ENCODE peak calls at places on chromosomes 12 and 14, in nine cellular contexts. One of them, this sample, is unnamed.

GRCh38 chr14:65927871-65928270 is 515.3 kb downstream of the FUT8 start:
- DNase-seq in right lobe of liver: no peak
- DNase-seq in endothelial cell of umbilical vein: no peak
- DNase-seq in K562: no peak
- DNase-seq in GM12878: no peak
- DNase-seq in A549: no peak
- DNase-seq in H1: no peak
- DNase-seq in ovary: no peak
- DNase-seq in heart left ventricle: no peak
- DNase-seq in this sample: no peak

GRCh38 chr12:5013206-5013830 is 30.4 kb upstream of the KCNA5 start:
- DNase-seq in right lobe of liver: no peak
- DNase-seq in endothelial cell of umbilical vein: no peak
- DNase-seq in K562: no peak
- DNase-seq in GM12878: no peak
- DNase-seq in A549: no peak
- DNase-seq in H1: no peak
- DNase-seq in ovary: no peak
- DNase-seq in heart left ventricle: no peak
- DNase-seq in this sample: no peak

GRCh38 chr12:70692681-70693288 is 55.6 kb upstream of the PTPRB start:
- DNase-seq in right lobe of liver: no peak
- DNase-seq in endothelial cell of umbilical vein: peak
- DNase-seq in K562: peak
- DNase-seq in GM12878: no peak
- DNase-seq in A549: peak
- DNase-seq in H1: no peak
- DNase-seq in ovary: no peak
- DNase-seq in heart left ventricle: no peak
- DNase-seq in this sample: no peak

GRCh38 chr12:68356060-68356748 is 24.0 kb upstream of the MDM1 start:
- DNase-seq in right lobe of liver: no peak
- DNase-seq in endothelial cell of umbilical vein: no peak
- DNase-seq in K562: no peak
- DNase-seq in GM12878: no peak
- DNase-seq in A549: no peak
- DNase-seq in H1: no peak
- DNase-seq in ovary: no peak
- DNase-seq in heart left ventricle: no peak
- DNase-seq in this sample: no peak

GRCh38 chr14:70640938-70641547 is 673 bp upstream of the TTC9 start:
- DNase-seq in right lobe of liver: no peak
- DNase-seq in endothelial cell of umbilical vein: peak
- DNase-seq in K562: no peak
- DNase-seq in GM12878: peak
- DNase-seq in A549: peak
- DNase-seq in H1: no peak
- DNase-seq in ovary: no peak
- DNase-seq in heart left ventricle: peak
- DNase-seq in this sample: no peak

GRCh38 chr12:52920937-52921336 is 16.1 kb upstream of the KRT8 start:
- DNase-seq in right lobe of liver: no peak
- DNase-seq in endothelial cell of umbilical vein: no peak
- DNase-seq in K562: no peak
- DNase-seq in GM12878: no peak
- DNase-seq in A549: peak
- DNase-seq in H1: no peak
- DNase-seq in ovary: no peak
- DNase-seq in heart left ventricle: no peak
- DNase-seq in this sample: no peak

GRCh38 chr12:122836027-122836921 is 1.0 kb downstream of the HIP1R start:
- DNase-seq in right lobe of liver: peak
- DNase-seq in endothelial cell of umbilical vein: peak
- DNase-seq in K562: peak
- DNase-seq in GM12878: peak
- DNase-seq in A549: no peak
- DNase-seq in H1: no peak
- DNase-seq in ovary: no peak
- DNase-seq in heart left ventricle: no peak
- DNase-seq in this sample: no peak

GRCh38 chr14:75069811-75070145 is 337 bp downstream of the ZC2HC1C start:
- DNase-seq in right lobe of liver: no peak
- DNase-seq in endothelial cell of umbilical vein: no peak
- DNase-seq in K562: no peak
- DNase-seq in GM12878: no peak
- DNase-seq in A549: no peak
- DNase-seq in H1: no peak
- DNase-seq in ovary: no peak
- DNase-seq in heart left ventricle: no peak
- DNase-seq in this sample: no peak

GRCh38 chr12:55818140-55818728 is 393 bp downstream of the ORMDL2 start:
- DNase-seq in right lobe of liver: no peak
- DNase-seq in endothelial cell of umbilical vein: no peak
- DNase-seq in K562: peak
- DNase-seq in GM12878: no peak
- DNase-seq in A549: no peak
- DNase-seq in H1: no peak
- DNase-seq in ovary: no peak
- DNase-seq in heart left ventricle: no peak
- DNase-seq in this sample: no peak

GRCh38 chr12:26287666-26288408 is 92.5 kb downstream of the SSPN start:
- DNase-seq in right lobe of liver: no peak
- DNase-seq in endothelial cell of umbilical vein: no peak
- DNase-seq in K562: no peak
- DNase-seq in GM12878: no peak
- DNase-seq in A549: no peak
- DNase-seq in H1: no peak
- DNase-seq in ovary: no peak
- DNase-seq in heart left ventricle: peak
- DNase-seq in this sample: no peak

DNA sequence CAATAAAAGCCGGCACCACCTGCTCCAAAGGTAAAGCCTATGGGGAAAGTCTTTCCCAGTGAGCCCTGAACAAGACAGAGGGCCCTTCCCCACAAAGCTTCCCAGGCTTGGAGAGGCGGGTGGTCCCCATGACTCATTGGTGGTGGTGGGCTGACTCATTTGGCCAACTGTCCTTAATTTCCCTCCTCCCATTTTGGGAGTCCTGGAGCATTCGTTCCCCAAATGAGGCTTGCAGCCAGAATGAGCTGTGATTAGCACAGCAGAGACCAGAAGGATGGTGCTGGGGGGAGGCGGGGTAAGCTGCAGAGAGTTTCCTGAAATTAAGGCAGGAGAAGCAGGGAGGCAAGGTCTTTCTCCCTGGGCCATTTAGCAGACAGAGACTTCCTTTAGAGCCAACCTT is 241.7 kb downstream of the DPF3 start:
- DNase-seq in right lobe of liver: no peak
- DNase-seq in endothelial cell of umbilical vein: no peak
- DNase-seq in K562: no peak
- DNase-seq in GM12878: no peak
- DNase-seq in A549: no peak
- DNase-seq in H1: no peak
- DNase-seq in ovary: no peak
- DNase-seq in heart left ventricle: no peak
- DNase-seq in this sample: no peak
- TF ChIP-seq POLR2A in right lobe of liver: no peak
- TF ChIP-seq POLR2A in endothelial cell of umbilical vein: no peak
- TF ChIP-seq POLR2A in K562: no peak
- TF ChIP-seq POLR2A in GM12878: no peak
- TF ChIP-seq POLR2A in A549: no peak
- TF ChIP-seq POLR2A in H1: no peak
- TF ChIP-seq POLR2A in ovary: no peak
- TF ChIP-seq POLR2A in heart left ventricle: no peak
- TF ChIP-seq POLR2A in this sample: no peak

GRCh38 chr14:23465261-23465660 is 4.2 kb upstream of the NGDN start:
- DNase-seq in right lobe of liver: no peak
- DNase-seq in endothelial cell of umbilical vein: no peak
- DNase-seq in K562: no peak
- DNase-seq in GM12878: no peak
- DNase-seq in A549: no peak
- DNase-seq in H1: no peak
- DNase-seq in ovary: no peak
- DNase-seq in heart left ventricle: no peak
- DNase-seq in this sample: no peak
- TF ChIP-seq POLR2A in right lobe of liver: no peak
- TF ChIP-seq POLR2A in endothelial cell of umbilical vein: no peak
- TF ChIP-seq POLR2A in K562: no peak
- TF ChIP-seq POLR2A in GM12878: no peak
- TF ChIP-seq POLR2A in A549: no peak
- TF ChIP-seq POLR2A in H1: no peak
- TF ChIP-seq POLR2A in ovary: no peak
- TF ChIP-seq POLR2A in heart left ventricle: no peak
- TF ChIP-seq POLR2A in this sample: no peak

GRCh38 chr12:93571854-93572711 is at the start of gene SOCS2:
- DNase-seq in right lobe of liver: no peak
- DNase-seq in endothelial cell of umbilical vein: peak
- DNase-seq in K562: peak
- DNase-seq in GM12878: no peak
- DNase-seq in A549: no peak
- DNase-seq in H1: no peak
- DNase-seq in ovary: peak
- DNase-seq in heart left ventricle: peak
- DNase-seq in this sample: no peak

GRCh38 chr12:93573552-93574223 is 1.2 kb downstream of the SOCS2 start:
- DNase-seq in right lobe of liver: no peak
- DNase-seq in endothelial cell of umbilical vein: no peak
- DNase-seq in K562: no peak
- DNase-seq in GM12878: no peak
- DNase-seq in A549: no peak
- DNase-seq in H1: no peak
- DNase-seq in ovary: peak
- DNase-seq in heart left ventricle: no peak
- DNase-seq in this sample: no peak

GRCh38 chr12:93571360-93571853 is 1.1 kb upstream of the SOCS2 start:
- DNase-seq in right lobe of liver: peak
- DNase-seq in endothelial cell of umbilical vein: peak
- DNase-seq in K562: peak
- DNase-seq in GM12878: no peak
- DNase-seq in A549: peak
- DNase-seq in H1: no peak
- DNase-seq in ovary: peak
- DNase-seq in heart left ventricle: peak
- DNase-seq in this sample: no peak

GRCh38 chr12:93570552-93571359 is 1.7 kb upstream of the SOCS2 start:
- DNase-seq in right lobe of liver: peak
- DNase-seq in endothelial cell of umbilical vein: peak
- DNase-seq in K562: peak
- DNase-seq in GM12878: no peak
- DNase-seq in A549: peak
- DNase-seq in H1: no peak
- DNase-seq in ovary: peak
- DNase-seq in heart left ventricle: peak
- DNase-seq in this sample: peak

DNA sequence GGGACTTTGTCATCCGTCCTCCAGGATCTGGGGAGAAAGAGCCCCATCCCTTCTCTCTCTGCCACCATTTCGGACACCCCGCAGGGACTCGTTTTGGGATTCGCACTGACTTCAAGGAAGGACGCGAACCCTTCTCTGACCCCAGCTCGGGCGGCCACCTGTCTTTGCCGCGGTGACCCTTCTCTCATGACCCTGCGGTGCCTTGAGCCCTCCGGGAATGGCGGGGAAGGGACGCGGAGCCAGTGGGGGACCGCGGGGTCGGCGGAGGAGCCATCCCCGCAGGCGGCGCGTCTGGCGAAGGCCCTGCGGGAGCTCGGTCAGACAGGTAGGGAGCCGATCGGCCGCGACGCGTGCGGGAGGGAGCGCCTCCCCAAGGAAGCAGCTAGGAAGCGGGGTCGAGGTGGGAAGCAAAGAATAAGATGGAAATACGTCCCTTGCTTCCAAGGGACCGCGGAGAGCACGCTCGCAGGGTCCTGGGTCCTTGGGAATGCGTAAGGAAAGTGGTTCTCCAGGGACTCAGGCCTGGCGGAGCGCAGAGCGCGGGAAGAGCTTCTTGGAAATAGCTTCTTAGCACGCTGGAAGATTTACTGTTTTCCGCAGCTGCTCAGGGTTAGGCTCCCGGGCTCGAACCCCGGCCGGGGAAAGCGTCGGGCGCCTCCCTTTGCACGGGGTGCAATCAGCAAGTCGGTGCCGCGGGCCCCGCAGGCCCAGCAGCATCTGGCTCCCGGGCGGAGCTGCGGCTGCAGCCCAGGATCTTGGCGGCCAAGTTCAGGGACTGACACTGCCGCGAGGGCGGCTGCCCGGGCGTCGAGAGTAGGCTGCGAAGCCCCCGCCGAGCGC is 457 bp downstream of the SOCS2 start:
- DNase-seq in right lobe of liver: no peak
- DNase-seq in endothelial cell of umbilical vein: peak
- DNase-seq in K562: no peak
- DNase-seq in GM12878: no peak
- DNase-seq in A549: no peak
- DNase-seq in H1: no peak
- DNase-seq in ovary: peak
- DNase-seq in heart left ventricle: peak
- DNase-seq in this sample: no peak
- TF ChIP-seq POLR2A in right lobe of liver: no peak
- TF ChIP-seq POLR2A in endothelial cell of umbilical vein: no peak
- TF ChIP-seq POLR2A in K562: no peak
- TF ChIP-seq POLR2A in GM12878: no peak
- TF ChIP-seq POLR2A in A549: no peak
- TF ChIP-seq POLR2A in H1: no peak
- TF ChIP-seq POLR2A in ovary: no peak
- TF ChIP-seq POLR2A in heart left ventricle: no peak
- TF ChIP-seq POLR2A in this sample: no peak

GRCh38 chr12:108121353-108121752 is 7.7 kb upstream of the WSCD2 start:
- DNase-seq in right lobe of liver: no peak
- DNase-seq in endothelial cell of umbilical vein: no peak
- DNase-seq in K562: no peak
- DNase-seq in GM12878: no peak
- DNase-seq in A549: no peak
- DNase-seq in H1: no peak
- DNase-seq in ovary: no peak
- DNase-seq in heart left ventricle: no peak
- DNase-seq in this sample: no peak
- TF ChIP-seq POLR2A in right lobe of liver: no peak
- TF ChIP-seq POLR2A in endothelial cell of umbilical vein: no peak
- TF ChIP-seq POLR2A in K562: no peak
- TF ChIP-seq POLR2A in GM12878: no peak
- TF ChIP-seq POLR2A in A549: no peak
- TF ChIP-seq POLR2A in H1: no peak
- TF ChIP-seq POLR2A in ovary: no peak
- TF ChIP-seq POLR2A in heart left ventricle: no peak
- TF ChIP-seq POLR2A in this sample: no peak

GRCh38 chr12:89195470-89195869 is 156.8 kb downstream of the DUSP6 start:
- DNase-seq in right lobe of liver: no peak
- DNase-seq in endothelial cell of umbilical vein: no peak
- DNase-seq in K562: no peak
- DNase-seq in GM12878: no peak
- DNase-seq in A549: no peak
- DNase-seq in H1: no peak
- DNase-seq in ovary: no peak
- DNase-seq in heart left ventricle: no peak
- DNase-seq in this sample: no peak
- TF ChIP-seq POLR2A in right lobe of liver: no peak
- TF ChIP-seq POLR2A in endothelial cell of umbilical vein: no peak
- TF ChIP-seq POLR2A in K562: no peak
- TF ChIP-seq POLR2A in GM12878: no peak
- TF ChIP-seq POLR2A in A549: no peak
- TF ChIP-seq POLR2A in H1: no peak
- TF ChIP-seq POLR2A in ovary: no peak
- TF ChIP-seq POLR2A in heart left ventricle: no peak
- TF ChIP-seq POLR2A in this sample: no peak